ENCODE peak calls at places on chromosomes 16 and 17, in four cellular contexts. Q is H1, J is K562, K is GM12878. Z is an unnamed sample.
A peak's percentile ranks its signal among the peaks of the same experiment; 100 is the strongest.

GRCh38 chr16:78915916-78916315 is 684.6 kb downstream of the MAF start:
- DNase-seq in Q (no peak), J (no peak), K (no peak), Z (no peak)

GRCh38 chr17:14919580-14920160 is 345.5 kb downstream of the PMP22 start:
- DNase-seq in Q (no peak), J (no peak), K (no peak), Z (no peak)

GRCh38 chr16:261031-261691 is 14.6 kb downstream of the RGS11 start:
- DNase-seq in Q (no peak), J (no peak), K (no peak), Z (no peak)

GRCh38 chr17:13182854-13183253 is 165.0 kb upstream of the ELAC2 start:
- DNase-seq in Q (no peak), J (no peak), K (no peak), Z (no peak)

GRCh38 chr17:78539771-78540170 is 37.4 kb downstream of the DNAH17 start:
- DNase-seq in Q (no peak), J (no peak), K (no peak), Z (no peak)

GRCh38 chr17:18259621-18260331 is 686 bp upstream of the MIEF2 start:
- DNase-seq in Q (no peak), J (no peak), K (no peak), Z (no peak)

GRCh38 chr16:14071576-14072271 is 605 bp downstream of the MRTFB start:
- DNase-seq in Q (no peak), J (no peak), K (no peak), Z (no peak)

GRCh38 chr16:695355-696089 is 5.3 kb upstream of the WDR24 start:
- DNase-seq in Q (no peak), J (peak; percentile 88), K (no peak), Z (peak; percentile 78)

GRCh38 chr16:73523209-73523608 is 475.3 kb upstream of the ZFHX3 start:
- DNase-seq in Q (no peak), J (no peak), K (no peak), Z (no peak)

GRCh38 chr17:65219707-65220106 is 82.5 kb downstream of the RGS9 start:
- DNase-seq in Q (no peak), J (no peak), K (no peak), Z (no peak)

GRCh38 chr17:38751144-38751802 is 1.3 kb upstream of the PSMB3 start:
- DNase-seq in Q (no peak), J (no peak), K (no peak), Z (no peak)

GRCh38 chr16:86137359-86137758 is 238.4 kb downstream of the IRF8 start:
- DNase-seq in Q (no peak), J (no peak), K (no peak), Z (no peak)

GRCh38 chr17:46766493-46767491 is 51.7 kb downstream of the WNT3 start:
- DNase-seq in Q (no peak), J (no peak), K (no peak), Z (no peak)

GRCh38 chr17:77235370-77236080 is 94.8 kb downstream of the SEC14L1 start:
- DNase-seq in Q (no peak), J (no peak), K (peak; percentile 34), Z (no peak)

GRCh38 chr17:17671369-17672119 is 9.7 kb upstream of the RAI1 start:
- DNase-seq in Q (no peak), J (no peak), K (no peak), Z (no peak)

GRCh38 chr16:86353934-86354333 is 156.4 kb upstream of the FOXF1 start:
- DNase-seq in Q (no peak), J (no peak), K (no peak), Z (no peak)

GRCh38 chr17:57603978-57604377 is 141.1 kb downstream of the CCDC182 start:
- DNase-seq in Q (no peak), J (no peak), K (peak; percentile 79), Z (no peak)

GRCh38 chr16:15586716-15587115 is 56.2 kb downstream of the MARF1 start:
- DNase-seq in Q (no peak), J (no peak), K (no peak), Z (no peak)

GRCh38 chr17:8072727-8073461 is 14.6 kb downstream of the ALOX12B start:
- DNase-seq in Q (no peak), J (no peak), K (no peak), Z (no peak)

GRCh38 chr16:84604477-84605013 is 13.3 kb downstream of the COTL1 start:
- DNase-seq in Q (no peak), J (no peak), K (no peak), Z (no peak)

GRCh38 chr17:75271955-75272847 is 1.2 kb upstream of the MIF4GD start:
- DNase-seq in Q (no peak), J (no peak), K (no peak), Z (no peak)
- TF ChIP-seq TAF1 in Q (no peak), J (no peak), K (no peak), Z (no peak)

DNA sequence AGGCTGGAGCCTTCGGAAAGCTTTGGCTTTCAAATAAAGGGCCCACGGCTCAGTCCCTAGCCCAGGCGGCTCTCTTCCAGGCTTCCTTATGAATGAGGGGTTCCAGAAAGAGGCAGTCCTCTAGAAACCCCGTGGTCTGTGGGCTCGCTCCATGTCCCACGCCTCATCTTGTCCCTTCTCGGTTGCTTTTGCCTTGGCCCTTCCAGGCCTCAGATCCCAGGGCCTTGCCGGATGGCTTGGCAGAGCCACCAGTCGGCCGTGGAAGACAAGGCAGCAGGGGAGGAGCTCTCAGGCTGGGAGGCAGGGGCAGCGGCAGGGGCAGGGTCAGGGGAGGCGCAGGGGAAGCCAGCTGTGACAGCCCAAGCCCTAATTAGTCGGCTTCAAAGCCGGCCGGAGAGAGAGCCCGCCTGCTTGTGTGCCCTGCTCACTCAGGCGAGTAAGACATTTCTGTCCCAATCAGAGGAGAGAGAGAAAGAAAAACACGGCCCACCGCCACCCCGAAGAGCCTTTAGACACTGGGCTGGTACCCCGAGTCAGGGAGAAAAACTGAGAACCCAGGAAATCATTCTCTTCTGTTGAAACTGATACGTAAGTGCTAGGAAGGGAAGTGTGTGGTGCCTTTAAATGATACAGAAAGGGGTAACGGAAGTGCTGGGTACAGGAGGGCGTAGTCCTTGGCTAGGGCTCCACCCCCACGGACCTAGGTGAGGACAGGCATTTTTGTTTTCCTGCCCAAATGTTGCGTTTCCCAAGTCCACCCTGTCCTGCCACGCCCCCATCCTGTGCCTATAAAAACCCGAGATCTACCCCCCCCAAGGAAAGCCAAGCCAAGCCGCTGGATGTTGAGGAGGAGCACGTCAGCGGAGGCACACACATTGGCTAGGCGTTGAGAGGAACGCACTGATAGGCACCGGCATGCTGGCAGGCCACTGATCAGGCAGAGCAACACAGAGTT is 27.8 kb upstream of the MEIOC start:
- DNase-seq in Q (peak; percentile 61), J (no peak), K (peak; percentile 46), Z (no peak)
- TF ChIP-seq POLR2A in Q (peak; percentile 61), J (no peak), K (peak; percentile 65), Z (no peak)

DNA sequence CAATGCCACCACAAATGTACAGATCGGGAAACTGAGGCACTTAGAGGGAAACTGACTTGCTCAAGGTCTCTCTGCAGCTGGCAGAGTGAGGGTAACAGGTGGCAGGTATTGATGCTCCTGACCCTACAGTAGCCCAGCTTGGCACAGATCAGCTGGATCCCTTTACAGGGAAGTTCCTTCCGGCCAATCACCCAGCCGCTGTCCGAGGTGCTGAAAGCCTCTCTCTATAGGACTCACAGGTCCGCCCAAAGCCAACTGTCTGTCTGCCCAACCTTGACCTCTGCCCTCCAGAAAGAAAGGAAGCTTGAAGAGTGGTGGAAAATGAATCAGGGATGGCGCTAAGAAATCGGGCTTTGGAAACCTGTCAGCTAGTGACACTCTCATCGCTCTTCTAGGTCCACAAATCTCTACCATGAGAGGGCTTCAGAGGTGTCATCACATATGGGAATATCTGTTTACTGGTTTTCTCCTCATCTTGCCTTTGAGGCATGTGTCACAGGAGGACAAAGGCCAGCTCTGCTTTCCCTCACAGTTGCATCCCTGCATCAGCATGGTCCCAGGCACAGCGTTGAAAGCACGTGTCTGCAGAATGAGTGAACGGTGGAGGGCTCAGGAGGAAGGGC is 246.2 kb downstream of the KATNIP start:
- DNase-seq in Q (peak; percentile 21), J (peak; percentile 35), K (no peak), Z (no peak)
- TF ChIP-seq TAF1 in Q (no peak), J (no peak), K (no peak), Z (no peak)

DNA sequence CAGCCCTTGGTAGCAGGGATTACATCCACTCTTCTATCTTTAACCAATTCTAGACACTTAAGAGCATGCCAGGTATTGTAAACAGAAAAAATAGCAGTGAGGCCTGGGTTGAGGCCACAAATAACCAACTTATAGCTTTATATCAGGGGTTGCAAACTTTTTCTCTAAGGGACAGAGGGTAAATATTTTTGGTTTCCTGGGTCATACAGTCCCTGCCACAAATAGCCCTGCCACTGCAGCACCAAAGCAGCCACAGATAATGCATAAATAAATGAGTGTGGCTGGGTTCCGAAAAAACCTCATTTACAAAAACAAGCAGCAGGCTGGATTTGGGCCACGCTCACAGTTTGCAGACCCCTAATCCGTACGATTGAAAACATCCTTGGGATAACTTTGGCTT is 46.7 kb downstream of the STAT3 start:
- DNase-seq in Q (no peak), J (no peak), K (no peak), Z (no peak)
- TF ChIP-seq POLR2A in Q (no peak), J (no peak), K (no peak), Z (no peak)

DNA sequence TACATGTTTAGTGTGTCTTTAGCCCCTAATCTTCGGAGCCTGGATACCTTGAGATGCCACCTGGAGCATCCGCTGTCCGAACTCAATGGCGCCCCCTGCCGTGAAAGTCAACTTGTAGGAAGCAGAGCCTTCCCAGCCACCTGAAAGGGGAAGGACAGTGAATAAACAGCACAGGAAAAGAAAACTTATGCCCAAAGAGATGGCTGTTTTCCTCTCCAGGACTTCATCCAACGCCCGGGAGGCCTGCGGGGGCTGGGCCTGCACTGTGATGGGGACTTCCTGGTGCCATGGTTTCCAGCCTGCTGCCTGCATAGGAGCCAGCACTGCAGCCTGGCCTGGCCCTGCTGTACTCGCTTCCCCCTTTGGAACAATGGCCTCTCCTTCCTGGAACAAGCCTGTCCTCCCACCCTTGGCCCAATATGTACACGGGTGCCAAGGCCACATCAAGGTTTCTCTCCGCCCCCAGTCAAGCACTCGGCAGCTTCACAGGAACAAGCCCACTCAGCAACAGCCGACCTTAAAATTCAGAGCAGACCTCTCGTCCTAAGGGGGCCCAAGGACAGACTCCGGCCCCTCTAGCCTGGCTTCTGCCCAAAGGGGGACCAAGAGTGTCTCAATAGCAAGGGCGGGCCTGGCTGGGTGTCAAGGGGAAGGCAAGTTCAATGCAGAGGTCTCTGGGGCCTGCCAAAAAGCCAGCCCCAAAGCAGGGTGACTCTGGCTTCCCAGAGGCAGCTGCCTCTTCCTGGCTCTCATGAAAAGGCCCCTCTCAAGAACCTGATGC is 4.5 kb upstream of the UNC13D start:
- DNase-seq in Q (peak; percentile 60), J (peak; percentile 57), K (no peak), Z (peak; percentile 52)
- TF ChIP-seq TAF1 in Q (no peak), J (no peak), K (no peak), Z (no peak)

DNA sequence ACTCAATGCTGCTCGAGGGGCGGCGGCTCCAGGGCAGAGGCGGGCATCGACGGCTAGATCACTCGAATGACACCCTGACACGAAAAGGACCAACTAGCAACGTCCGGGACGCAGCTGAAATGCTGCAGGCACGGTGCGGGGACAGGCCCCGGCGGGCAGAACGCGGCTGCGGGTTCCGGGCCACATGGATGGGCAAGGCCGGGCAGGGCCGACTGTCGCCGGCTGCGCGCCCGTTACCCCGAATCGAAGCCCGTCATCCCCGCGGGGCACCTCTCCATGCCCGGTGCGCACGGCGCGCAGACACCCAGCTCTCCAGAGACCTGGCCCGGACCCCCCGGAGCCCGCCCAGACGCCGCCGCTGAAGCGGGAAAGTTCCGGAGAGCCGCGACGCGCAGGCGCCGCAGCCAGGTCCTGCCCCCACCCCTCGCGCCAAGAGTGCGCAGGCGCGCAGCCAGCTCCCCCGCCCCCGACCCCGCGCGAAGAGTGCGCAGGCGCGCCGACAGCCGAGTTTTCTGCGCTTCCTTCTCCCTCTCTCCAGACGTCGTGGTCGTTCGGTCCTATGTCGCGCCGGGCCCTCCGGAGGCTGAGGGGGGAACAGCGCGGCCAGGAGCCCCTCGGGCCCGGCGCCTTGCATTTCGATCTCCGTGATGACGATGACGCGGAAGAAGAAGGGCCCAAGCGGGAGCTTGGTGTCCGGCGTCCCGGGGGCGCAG is at the start of gene TCF25:
- DNase-seq in Q (peak; percentile 70), J (peak; percentile 97), K (peak; percentile 43), Z (peak; percentile 84)
- TF ChIP-seq POLR2A in Q (peak; percentile 34), J (peak; percentile 97), K (peak; percentile 88), Z (peak; percentile 71)

Z was measured in GM12891.